ENCODE peak calls at places on chromosomes 7 and 10, in ten cellular contexts. B, S, M, O, L, U, J, A, V and E are unnamed samples.

GRCh38 chr7:134197342-134197741 is 70.2 kb downstream of the LRGUK start:
- DNase-seq in B (no peak), S (no peak), M (no peak), O (no peak), L (no peak), U (no peak), J (no peak), A (no peak), V (no peak), E (no peak)

GRCh38 chr7:99953649-99954048 is 22.2 kb downstream of the AZGP1 start:
- DNase-seq in B (no peak), S (no peak), M (no peak), O (peak), L (no peak), U (peak), J (peak), A (no peak), V (peak), E (no peak)

GRCh38 chr7:78794101-78794500 is 659.4 kb downstream of the MAGI2 start:
- DNase-seq in B (no peak), S (no peak), M (no peak), O (no peak), L (no peak), U (no peak), J (peak), A (no peak), V (peak), E (no peak)

GRCh38 chr7:56079450-56080185 is 13.1 kb downstream of the PHKG1 start:
- DNase-seq in B (no peak), S (no peak), M (no peak), O (peak), L (peak), U (peak), J (peak), A (no peak), V (peak), E (no peak)

GRCh38 chr10:21687197-21687993 is 153.4 kb downstream of the MLLT10 start:
- DNase-seq in B (no peak), S (no peak), M (no peak), O (no peak), L (no peak), U (no peak), J (peak), A (no peak), V (peak), E (no peak)

GRCh38 chr10:113520606-113521481 is 32.0 kb upstream of the HABP2 start:
- DNase-seq in B (peak), S (no peak), M (no peak), O (peak), L (no peak), U (peak), J (peak), A (peak), V (peak), E (peak)

GRCh38 chr7:6023974-6024435 is 7.2 kb upstream of the ANKRD61 start:
- DNase-seq in B (no peak), S (no peak), M (no peak), O (no peak), L (peak), U (no peak), J (no peak), A (no peak), V (no peak), E (no peak)

GRCh38 chr7:111958889-111959288 is 247.3 kb downstream of the DOCK4 start:
- DNase-seq in B (no peak), S (no peak), M (no peak), O (no peak), L (no peak), U (no peak), J (no peak), A (no peak), V (no peak), E (no peak)

GRCh38 chr7:26091933-26092332 is 60.1 kb upstream of the NFE2L3 start:
- DNase-seq in B (no peak), S (no peak), M (no peak), O (no peak), L (no peak), U (no peak), J (peak), A (peak), V (no peak), E (no peak)

GRCh38 chr7:258476-259190 is 31.3 kb upstream of the FOXL3 start:
- DNase-seq in B (no peak), S (no peak), M (no peak), O (peak), L (peak), U (no peak), J (no peak), A (no peak), V (no peak), E (no peak)

GRCh38 chr7:134042307-134042706 is 84.8 kb upstream of the LRGUK start:
- DNase-seq in B (no peak), S (no peak), M (no peak), O (no peak), L (no peak), U (no peak), J (no peak), A (no peak), V (no peak), E (no peak)

GRCh38 chr10:132575320-132576201 is 38.0 kb downstream of the INPP5A start:
- DNase-seq in B (no peak), S (no peak), M (no peak), O (no peak), L (no peak), U (peak), J (peak), A (peak), V (peak), E (peak)

GRCh38 chr10:75097666-75098285 is 13.7 kb upstream of the SAMD8 start:
- DNase-seq in B (no peak), S (no peak), M (no peak), O (no peak), L (no peak), U (peak), J (peak), A (no peak), V (peak), E (no peak)

GRCh38 chr7:108165726-108166125 is 35.6 kb upstream of the LAMB4 start:
- DNase-seq in B (no peak), S (no peak), M (no peak), O (no peak), L (no peak), U (no peak), J (no peak), A (no peak), V (peak), E (no peak)

GRCh38 chr10:15439381-15439837 is 68.3 kb upstream of the FAM171A1 start:
- DNase-seq in B (no peak), S (no peak), M (no peak), O (no peak), L (peak), U (no peak), J (peak), A (no peak), V (peak), E (no peak)

GRCh38 chr10:15430969-15431791 is 60.1 kb upstream of the FAM171A1 start:
- DNase-seq in B (no peak), S (no peak), M (no peak), O (no peak), L (no peak), U (no peak), J (no peak), A (no peak), V (no peak), E (no peak)

GRCh38 chr10:15436696-15437095 is 65.6 kb upstream of the FAM171A1 start:
- DNase-seq in B (no peak), S (no peak), M (no peak), O (no peak), L (no peak), U (peak), J (no peak), A (no peak), V (peak), E (no peak)

DNA sequence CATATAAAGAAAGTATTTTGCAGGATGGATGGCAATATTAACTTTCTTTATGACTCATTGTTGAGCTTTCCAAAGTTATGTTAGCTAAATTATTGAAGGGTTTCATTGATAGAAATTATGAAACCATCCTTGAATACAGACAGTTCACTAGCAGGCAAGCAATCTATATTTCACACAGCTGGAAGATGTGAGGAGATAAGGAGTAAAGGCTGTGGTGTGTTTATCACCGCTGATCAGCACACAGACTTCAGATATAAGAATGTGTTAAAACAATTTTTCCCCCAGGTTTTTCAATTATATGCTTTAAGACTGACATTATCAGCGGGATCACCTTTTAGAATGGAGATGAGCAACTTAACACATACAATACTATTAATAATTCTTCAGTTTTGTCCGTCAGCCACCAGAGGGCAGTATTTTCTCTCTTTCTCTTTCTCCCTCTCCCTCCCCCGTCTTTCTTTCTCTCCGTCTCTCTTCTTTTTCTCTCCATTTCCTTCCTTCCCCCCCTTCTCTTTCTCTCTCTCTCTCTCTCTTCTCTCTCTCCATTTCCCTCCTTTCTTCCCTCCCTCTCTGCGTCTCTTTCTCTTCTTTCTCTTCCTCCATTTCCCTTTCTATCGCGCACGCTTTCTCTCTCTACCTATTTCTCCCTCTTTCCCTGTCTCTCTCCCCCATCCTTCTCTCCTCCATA is 62.9 kb upstream of the FAM171A1 start:
- DNase-seq in B (no peak), S (no peak), M (peak), O (no peak), L (no peak), U (peak), J (peak), A (peak), V (peak), E (peak)
- TF ChIP-seq CTCF in B (peak), S (peak), M (peak), O (peak), L (peak), U (peak), J (peak), A (peak), V (peak), E (peak)

GRCh38 chr10:24723788-24724380 is at the start of gene ARHGAP21:
- DNase-seq in B (peak), S (no peak), M (peak), O (peak), L (peak), U (peak), J (peak), A (peak), V (peak), E (peak)
- TF ChIP-seq CTCF in B (no peak), S (no peak), M (peak), O (no peak), L (no peak), U (no peak), J (peak), A (no peak), V (peak), E (no peak)

DNA sequence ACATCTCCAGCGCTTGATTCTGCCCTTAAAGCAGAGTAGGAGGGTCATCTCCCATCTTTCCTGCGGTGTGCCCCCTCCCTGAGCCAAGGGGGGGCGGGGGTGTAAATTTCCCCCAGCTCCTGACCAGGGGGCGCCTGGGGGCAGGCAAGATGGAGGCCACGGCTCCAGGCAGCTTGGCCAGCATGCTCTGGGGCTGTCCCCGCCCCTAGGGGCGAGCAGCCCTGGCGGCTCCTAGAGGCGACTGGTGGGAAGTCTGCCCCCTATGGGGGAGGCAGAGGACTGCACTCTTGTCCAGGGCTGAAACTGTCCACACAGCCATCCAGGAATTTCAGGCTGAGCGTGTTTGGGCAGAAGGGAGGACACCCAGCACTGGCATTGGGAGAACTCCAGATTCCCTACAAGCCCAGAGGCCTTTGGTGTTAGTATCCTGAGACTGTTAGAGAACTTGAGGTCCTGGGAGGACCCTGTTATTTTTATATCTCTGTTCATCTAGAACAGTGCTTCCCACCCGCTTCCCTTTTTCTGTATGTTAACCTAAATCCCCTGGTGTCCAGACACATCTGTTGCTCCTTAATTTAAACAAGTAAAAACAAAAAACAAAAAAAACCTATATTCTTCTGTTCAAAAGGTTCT is 4.6 kb downstream of the STRA8 start:
- DNase-seq in B (no peak), S (peak), M (no peak), O (no peak), L (no peak), U (no peak), J (no peak), A (peak), V (no peak), E (no peak)
- TF ChIP-seq CTCF in B (peak), S (no peak), M (no peak), O (no peak), L (peak), U (peak), J (peak), A (peak), V (peak), E (peak)

GRCh38 chr7:1810961-1811849 is 141.1 kb downstream of the ELFN1 start:
- DNase-seq in B (no peak), S (no peak), M (no peak), O (no peak), L (peak), U (no peak), J (peak), A (no peak), V (peak), E (no peak)

GRCh38 chr7:1814089-1814811 is 144.2 kb downstream of the ELFN1 start:
- DNase-seq in B (no peak), S (no peak), M (no peak), O (no peak), L (peak), U (no peak), J (no peak), A (no peak), V (no peak), E (no peak)

GRCh38 chr7:1811850-1812692 is 142.0 kb downstream of the ELFN1 start:
- DNase-seq in B (no peak), S (no peak), M (no peak), O (no peak), L (peak), U (no peak), J (no peak), A (no peak), V (no peak), E (peak)

GRCh38 chr7:1813394-1814088 is 143.5 kb downstream of the ELFN1 start:
- DNase-seq in B (no peak), S (no peak), M (no peak), O (no peak), L (peak), U (no peak), J (no peak), A (no peak), V (no peak), E (no peak)

GRCh38 chr7:1812693-1813393 is 142.8 kb downstream of the ELFN1 start:
- DNase-seq in B (no peak), S (no peak), M (no peak), O (no peak), L (peak), U (no peak), J (no peak), A (no peak), V (no peak), E (no peak)
- TF ChIP-seq CTCF in B (no peak), S (no peak), M (no peak), O (no peak), L (no peak), U (no peak), J (peak), A (no peak), V (peak), E (no peak)

GRCh38 chr7:146175716-146176115 is 59.1 kb downstream of the CNTNAP2 start:
- DNase-seq in B (no peak), S (no peak), M (no peak), O (no peak), L (no peak), U (no peak), J (no peak), A (no peak), V (peak), E (no peak)
- TF ChIP-seq CTCF in B (peak), S (no peak), M (no peak), O (no peak), L (no peak), U (no peak), J (no peak), A (no peak), V (peak), E (no peak)

GRCh38 chr10:49618861-49619260 is 5.0 kb downstream of the CHAT start:
- DNase-seq in B (no peak), S (no peak), M (no peak), O (no peak), L (no peak), U (no peak), J (no peak), A (no peak), V (no peak), E (no peak)
- TF ChIP-seq CTCF in B (no peak), S (no peak), M (no peak), O (no peak), L (no peak), U (no peak), J (no peak), A (no peak), V (no peak), E (no peak)

GRCh38 chr7:155355745-155356144 is 58.1 kb downstream of the INSIG1 start:
- DNase-seq in B (no peak), S (no peak), M (no peak), O (peak), L (peak), U (no peak), J (no peak), A (no peak), V (no peak), E (no peak)

GRCh38 chr7:155357573-155358041 is 59.9 kb downstream of the INSIG1 start:
- DNase-seq in B (no peak), S (no peak), M (no peak), O (peak), L (peak), U (peak), J (no peak), A (no peak), V (peak), E (no peak)

GRCh38 chr7:155358066-155358947 is 60.6 kb downstream of the INSIG1 start:
- DNase-seq in B (no peak), S (no peak), M (no peak), O (peak), L (peak), U (no peak), J (no peak), A (no peak), V (no peak), E (no peak)

GRCh38 chr7:155355176-155355575 is 57.5 kb downstream of the INSIG1 start:
- DNase-seq in B (no peak), S (no peak), M (no peak), O (peak), L (peak), U (no peak), J (no peak), A (no peak), V (no peak), E (no peak)

GRCh38 chr7:155356323-155357105 is 58.8 kb downstream of the INSIG1 start:
- DNase-seq in B (no peak), S (no peak), M (no peak), O (peak), L (peak), U (peak), J (peak), A (no peak), V (peak), E (no peak)
- TF ChIP-seq CTCF in B (peak), S (no peak), M (no peak), O (peak), L (peak), U (peak), J (peak), A (peak), V (peak), E (peak)

GRCh38 chr7:16430133-16430532 is 8.8 kb upstream of the CRPPA start:
- DNase-seq in B (no peak), S (no peak), M (no peak), O (no peak), L (no peak), U (no peak), J (no peak), A (no peak), V (no peak), E (no peak)
- TF ChIP-seq CTCF in B (no peak), S (no peak), M (no peak), O (no peak), L (no peak), U (no peak), J (no peak), A (no peak), V (no peak), E (no peak)

GRCh38 chr7:24057243-24057642 is 226.7 kb upstream of the NPY start:
- DNase-seq in B (no peak), S (no peak), M (no peak), O (no peak), L (no peak), U (no peak), J (no peak), A (no peak), V (no peak), E (no peak)
- TF ChIP-seq CTCF in B (no peak), S (no peak), M (no peak), O (no peak), L (no peak), U (no peak), J (peak), A (peak), V (no peak), E (no peak)